ENCODE peak calls at places on chromosomes 16 and 17, in five cellular contexts. F is CD4-positive, alpha-beta T cell; V is mammary epithelial cell; D is AG04450; O is fibroblast of villous mesenchyme. G is an unnamed sample.
A peak's percentile ranks its signal among the peaks of the same experiment; 100 is the strongest.

GRCh38 chr16:82631701-82632685 is 5.2 kb downstream of the CDH13 start:
- DNase-seq in V (peak; percentile 53), O (no peak), D (no peak), F (no peak), G (no peak)

GRCh38 chr17:9644910-9645751 is at the start of gene USP43:
- DNase-seq in F (no peak), O (peak; percentile 25), V (peak; percentile 81), D (no peak), G (peak; percentile 78)

GRCh38 chr17:74585711-74586110 is 6.4 kb downstream of the CD300LD start:
- DNase-seq in D (no peak), V (no peak), O (no peak), F (no peak), G (no peak)

GRCh38 chr17:69814031-69814430 is 261.0 kb upstream of the KCNJ16 start:
- DNase-seq in D (no peak), F (no peak), O (no peak), V (peak; percentile 48), G (no peak)

GRCh38 chr16:79776243-79776884 is 175.8 kb upstream of the MAF start:
- DNase-seq in O (peak; percentile 67), V (peak; percentile 41), D (no peak), F (no peak), G (no peak)

GRCh38 chr17:70405492-70406220 is 236.3 kb downstream of the KCNJ2 start:
- DNase-seq in V (peak; percentile 93), F (no peak), D (peak; percentile 72), O (peak; percentile 89), G (no peak)

GRCh38 chr17:395179-395578 is 42.6 kb upstream of the RPH3AL start:
- DNase-seq in F (no peak), D (no peak), O (no peak), V (no peak), G (no peak)

GRCh38 chr17:28574536-28574935 is 2.2 kb downstream of the ALDOC start:
- DNase-seq in O (no peak), D (no peak), V (no peak), F (no peak), G (no peak)

GRCh38 chr16:48384982-48385271 is 286 bp downstream of the SIAH1 start:
- DNase-seq in D (no peak), V (no peak), O (peak; percentile 45), F (no peak), G (no peak)

GRCh38 chr16:67514382-67514828 is 14.2 kb upstream of the RIPOR1 start:
- DNase-seq in V (peak; percentile 75), O (peak; percentile 89), F (peak; percentile 69), D (peak; percentile 65), G (peak; percentile 85)

GRCh38 chr16:527015-527903 is at the start of gene CAPN15:
- DNase-seq in O (peak; percentile 88), V (peak; percentile 86), D (peak; percentile 56), F (peak; percentile 75), G (peak; percentile 93)
- TF ChIP-seq CTCF in O (peak; percentile 12), V (no peak), D (peak; percentile 2), F (no peak), G (peak; percentile 45)

GRCh38 chr17:6786618-6787017 is 10.6 kb downstream of the FBXO39 start:
- DNase-seq in V (peak; percentile 82), O (peak; percentile 47), D (peak; percentile 13), F (no peak), G (no peak)
- TF ChIP-seq CTCF in V (no peak), O (no peak), D (no peak), F (no peak), G (no peak)

GRCh38 chr17:50114849-50115357 is 15.1 kb downstream of the SAMD14 start:
- DNase-seq in F (no peak), V (peak; percentile 37), O (peak; percentile 67), D (no peak), G (peak; percentile 55)
- TF ChIP-seq CTCF in F (peak; percentile 33), V (peak; percentile 72), O (peak; percentile 72), D (peak; percentile 76), G (peak; percentile 40)

DNA sequence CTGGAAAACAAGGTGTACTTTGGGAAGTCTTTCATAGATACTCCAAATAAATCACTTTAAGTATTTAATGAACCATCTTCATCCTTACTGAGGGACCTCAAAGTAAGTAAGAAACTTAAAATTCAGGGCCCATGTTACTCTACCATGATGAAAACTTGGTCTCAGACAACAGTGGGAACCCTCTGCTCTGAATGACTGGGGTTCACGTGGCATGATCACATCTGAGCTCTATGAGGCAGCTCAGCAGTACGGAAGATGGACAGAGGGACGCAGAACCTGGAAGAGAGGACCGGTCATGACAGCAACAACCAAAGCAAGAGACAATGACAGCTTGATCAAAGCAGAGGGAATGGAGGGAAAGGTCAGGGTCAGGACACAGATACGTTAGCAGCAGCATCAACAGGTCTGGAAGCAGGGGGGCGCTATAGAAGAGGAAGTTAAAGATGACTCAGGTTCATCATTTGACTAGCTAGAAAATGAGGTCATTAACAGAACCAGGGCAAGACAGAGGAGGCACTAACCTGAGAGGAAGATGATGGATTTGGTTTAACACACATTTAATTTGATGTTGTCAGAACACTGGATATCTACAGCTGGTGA is 9.5 kb downstream of the XPO6 start:
- DNase-seq in V (no peak), F (no peak), O (no peak), D (no peak), G (no peak)
- TF ChIP-seq CTCF in V (peak; percentile 4), F (peak; percentile 10), O (peak; percentile 15), D (peak; percentile 1), G (no peak)

GRCh38 chr17:36486204-36487194 is at the start of gene ZNHIT3:
- DNase-seq in V (peak; percentile 93), O (peak; percentile 93), D (peak; percentile 78), F (peak; percentile 82), G (peak; percentile 86)
- TF ChIP-seq CTCF in V (no peak), O (no peak), D (no peak), F (no peak), G (no peak)

GRCh38 chr17:17749921-17750320 is 68.7 kb downstream of the RAI1 start:
- DNase-seq in F (peak; percentile 28), O (peak; percentile 75), D (no peak), V (peak; percentile 57), G (peak; percentile 29)

GRCh38 chr17:17745476-17746455 is 64.5 kb downstream of the RAI1 start:
- DNase-seq in O (no peak), D (no peak), V (no peak), F (no peak), G (no peak)

GRCh38 chr17:17748604-17749003 is 67.3 kb downstream of the RAI1 start:
- DNase-seq in D (no peak), V (no peak), O (no peak), F (no peak), G (no peak)

GRCh38 chr17:17749025-17749772 is 67.9 kb downstream of the RAI1 start:
- DNase-seq in F (no peak), O (no peak), V (no peak), D (no peak), G (no peak)

DNA sequence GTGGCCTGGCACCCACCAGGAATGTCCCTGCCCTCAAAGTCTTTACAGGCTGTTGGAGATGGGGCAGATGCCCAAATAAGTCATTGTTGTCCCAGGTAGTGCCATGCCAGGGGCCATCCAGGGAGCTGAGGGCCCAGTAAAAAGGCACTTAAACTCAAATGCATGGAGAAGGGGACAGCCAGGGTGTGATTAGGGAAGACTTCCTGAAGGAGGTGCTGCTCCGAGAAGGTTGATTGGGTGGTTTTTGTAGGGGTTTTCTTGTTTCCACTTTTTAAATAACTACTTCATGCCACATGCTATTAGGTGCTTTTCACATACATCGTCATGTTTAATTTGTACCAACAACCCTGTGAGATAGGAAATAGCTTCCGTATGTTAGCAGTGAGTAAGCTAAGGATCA is 66.9 kb downstream of the RAI1 start:
- DNase-seq in V (no peak), F (no peak), D (no peak), O (no peak), G (no peak)
- TF ChIP-seq CTCF in V (no peak), F (no peak), D (no peak), O (peak; percentile 25), G (no peak)

GRCh38 chr17:15943971-15944719 is 785 bp upstream of the ADORA2B start:
- DNase-seq in V (no peak), F (no peak), D (no peak), O (no peak), G (no peak)

GRCh38 chr17:15945493-15946209 is 721 bp downstream of the ADORA2B start:
- DNase-seq in V (peak; percentile 36), D (no peak), O (peak; percentile 45), F (no peak), G (no peak)

GRCh38 chr17:15947331-15947730 is 2.4 kb downstream of the ADORA2B start:
- DNase-seq in D (no peak), V (peak; percentile 90), F (no peak), O (peak; percentile 48), G (no peak)

GRCh38 chr17:15946611-15947120 is 1.7 kb downstream of the ADORA2B start:
- DNase-seq in D (no peak), F (no peak), V (no peak), O (peak; percentile 61), G (no peak)

DNA sequence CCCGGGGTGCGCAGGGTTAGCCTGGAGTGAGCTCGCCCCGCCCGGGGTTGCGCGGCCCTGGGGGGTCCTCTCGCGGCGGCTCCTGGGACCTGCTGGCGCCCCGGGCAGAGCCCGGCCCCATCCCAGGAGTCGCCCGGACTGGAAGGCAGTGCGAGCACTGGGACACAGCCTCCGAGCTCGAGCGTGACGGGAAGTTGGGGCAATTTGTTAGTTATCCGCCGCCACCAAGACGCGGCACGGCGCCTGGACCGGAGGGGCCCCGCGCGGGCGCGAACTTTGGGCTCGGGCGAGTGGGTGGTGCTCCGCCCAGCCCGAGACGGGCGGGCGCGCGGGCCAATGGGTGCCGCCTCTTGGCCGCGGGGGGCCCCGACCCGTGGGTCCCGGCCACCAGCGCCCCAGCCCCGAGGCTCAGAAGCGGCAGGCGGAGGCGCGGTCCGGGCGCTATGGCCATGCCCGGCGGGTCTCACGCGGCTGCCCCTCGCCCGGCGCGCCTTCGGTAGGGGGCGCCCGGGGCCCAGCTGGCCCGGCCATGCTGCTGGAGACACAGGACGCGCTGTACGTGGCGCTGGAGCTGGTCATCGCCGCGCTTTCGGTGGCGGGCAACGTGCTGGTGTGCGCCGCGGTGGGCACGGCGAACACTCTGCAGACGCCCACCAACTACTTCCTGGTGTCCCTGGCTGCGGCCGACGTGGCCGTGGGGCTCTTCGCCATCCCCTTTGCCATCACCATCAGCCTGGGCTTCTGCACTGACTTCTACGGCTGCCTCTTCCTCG is at the start of gene ADORA2B:
- DNase-seq in F (peak; percentile 34), V (peak; percentile 70), O (peak; percentile 85), D (no peak), G (peak; percentile 76)
- TF ChIP-seq CTCF in F (peak; percentile 26), V (peak; percentile 43), O (peak; percentile 45), D (peak; percentile 50), G (peak; percentile 43)

DNA sequence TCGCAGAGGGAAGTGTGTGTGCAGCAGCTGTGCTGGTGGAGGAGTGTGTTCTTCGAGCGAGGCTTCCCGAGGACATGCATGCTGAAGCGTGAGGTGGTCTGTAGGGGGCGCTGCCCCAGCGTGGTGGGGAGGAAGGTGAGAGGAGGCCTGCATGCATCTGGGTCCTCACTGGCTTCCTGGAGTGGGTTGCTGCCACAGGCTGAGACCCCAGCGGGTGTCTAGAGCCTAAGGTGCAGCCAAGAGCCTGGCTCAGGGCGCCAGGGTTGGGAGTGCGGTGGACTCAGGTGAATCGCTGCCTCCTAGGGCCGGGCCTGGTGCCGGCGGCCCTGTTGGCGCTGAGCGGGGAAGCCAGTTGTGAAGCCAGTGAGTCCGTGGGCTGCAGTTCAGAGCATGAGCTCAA is 7.5 kb upstream of the HSD3B7 start:
- DNase-seq in O (no peak), F (no peak), D (no peak), V (no peak), G (no peak)
- TF ChIP-seq CTCF in O (peak; percentile 36), F (no peak), D (peak; percentile 30), V (peak; percentile 37), G (no peak)

G was measured in Calu3.